ENCODE peak calls at places on chromosomes 4 and X, in ten cellular contexts. Q is AG09309, R is BE2C, W is choroid plexus epithelial cell, X is DND-41, D is PC-3, U is thoracic aorta, B is cardiac fibroblast, T is tibial artery, M is cardiac muscle cell. L is an unnamed sample.

GRCh38 chr4:122746485-122746965 is 14.0 kb downstream of the BBS12 start:
- DNase-seq in R (no peak), M (no peak), B (peak; percentile 60), T (no peak), D (no peak), U (no peak), W (peak; percentile 38), X (no peak), Q (no peak), L (peak; percentile 28)

GRCh38 chrX:12610079-12610478 is 181.1 kb upstream of the PRPS2 start:
- DNase-seq in B (peak; percentile 79), W (no peak), D (peak; percentile 78), Q (peak; percentile 25), T (no peak), M (no peak), X (no peak), U (no peak), R (no peak), L (peak; percentile 58)

GRCh38 chr4:96149911-96150310 is 310.0 kb downstream of the PDHA2 start:
- DNase-seq in D (no peak), B (peak; percentile 54), Q (no peak), U (no peak), R (no peak), M (no peak), W (no peak), X (no peak), T (no peak), L (peak; percentile 33)

GRCh38 chr4:83128235-83128929 is 13.9 kb upstream of the PLAC8 start:
- DNase-seq in D (peak; percentile 76), U (no peak), W (peak; percentile 96), T (no peak), X (no peak), M (no peak), Q (peak; percentile 85), R (no peak), B (peak; percentile 92), L (peak; percentile 89)

GRCh38 chr4:152224223-152224622 is 311.7 kb downstream of the FBXW7 start:
- DNase-seq in B (no peak), T (no peak), M (no peak), R (no peak), Q (no peak), D (no peak), U (no peak), W (no peak), X (no peak), L (no peak)

GRCh38 chr4:175646802-175647201 is 165.3 kb downstream of the GPM6A start:
- DNase-seq in W (peak; percentile 4), Q (no peak), B (no peak), X (no peak), U (no peak), D (no peak), T (no peak), R (no peak), M (no peak), L (no peak)

GRCh38 chr4:139609647-139610046 is 53.6 kb upstream of the SETD7 start:
- DNase-seq in W (no peak), X (no peak), Q (no peak), R (no peak), B (peak; percentile 85), U (no peak), M (no peak), D (peak; percentile 42), T (no peak), L (peak; percentile 57)

GRCh38 chrX:148417934-148418333 is 82.5 kb upstream of the AFF2 start:
- DNase-seq in D (no peak), W (no peak), U (no peak), M (no peak), B (peak; percentile 11), R (no peak), T (no peak), Q (no peak), X (no peak), L (no peak)

GRCh38 chrX:112677167-112677566 is 2.6 kb downstream of the LHFPL1 start:
- DNase-seq in D (no peak), U (no peak), M (no peak), X (no peak), W (no peak), Q (no peak), B (peak; percentile 29), R (no peak), T (no peak), L (peak; percentile 78)

GRCh38 chr4:176063718-176064117 is 1.9 kb upstream of the WDR17 start:
- DNase-seq in T (no peak), W (no peak), D (no peak), M (no peak), X (no peak), Q (no peak), R (no peak), B (no peak), U (no peak), L (no peak)

GRCh38 chr4:128501239-128501638 is 213.6 kb upstream of the PGRMC2 start:
- DNase-seq in B (no peak), Q (no peak), U (no peak), R (no peak), W (no peak), D (peak; percentile 44), X (no peak), T (no peak), M (no peak), L (no peak)

GRCh38 chrX:25014366-25014838 is 1.4 kb downstream of the ARX start:
- DNase-seq in M (no peak), Q (no peak), T (no peak), B (no peak), W (no peak), X (no peak), U (no peak), R (no peak), D (no peak), L (no peak)

GRCh38 chr4:69546121-69546520 is 50.4 kb upstream of the UGT2B4 start:
- DNase-seq in U (no peak), Q (no peak), M (no peak), X (no peak), B (no peak), R (no peak), T (no peak), W (no peak), D (peak; percentile 9), L (peak; percentile 2)

GRCh38 chr4:155433636-155434360 is 57.0 kb upstream of the MAP9 start:
- DNase-seq in T (no peak), R (no peak), D (peak; percentile 87), W (peak; percentile 10), X (no peak), U (no peak), Q (no peak), M (no peak), B (peak; percentile 75), L (peak; percentile 21)

GRCh38 chr4:87235020-87235671 is 14.7 kb upstream of the KLHL8 start:
- DNase-seq in M (no peak), R (no peak), Q (no peak), X (no peak), W (no peak), U (no peak), T (no peak), B (peak; percentile 64), D (peak; percentile 41), L (no peak)
- H3K4me3 ChIP-seq in M (peak overlapping the region; percentile 28), R (peak overlapping the region; percentile 60), Q (peak overlapping the region; percentile 44), X (peak overlapping the region; percentile 34), W (no peak overlapping the region), U (peak overlapping the region; percentile 67), T (peak overlapping the region; percentile 52), B (peak overlapping the region; percentile 45), D (peak overlapping the region; percentile 73), L (no peak overlapping the region)

DNA sequence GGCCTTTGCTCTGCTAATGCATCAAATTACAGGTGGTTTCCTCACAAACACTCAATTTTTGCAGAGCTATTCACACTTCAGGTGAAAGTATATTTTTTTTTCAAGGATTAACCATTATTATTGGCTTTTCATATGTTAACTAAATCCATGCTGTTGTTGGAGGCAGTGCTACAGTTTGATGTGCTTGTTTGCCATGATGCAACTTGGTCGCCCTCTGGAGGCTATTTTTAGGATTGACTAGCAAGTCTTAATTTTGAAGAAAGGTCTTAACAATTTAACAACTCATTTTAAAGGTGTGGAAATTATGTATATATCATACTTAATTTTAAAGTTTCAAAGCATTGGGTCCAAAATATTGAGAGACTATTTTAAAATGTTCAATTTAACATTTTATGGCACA is 168.8 kb upstream of the FAM47A start:
- DNase-seq in Q (peak; percentile 3), M (peak; percentile 74), X (peak; percentile 16), B (peak; percentile 71), T (no peak), U (no peak), D (peak; percentile 52), W (peak; percentile 72), R (peak; percentile 32), L (peak; percentile 65)
- TF ChIP-seq CTCF in Q (peak; percentile 45), M (peak; percentile 41), X (peak; percentile 60), B (peak; percentile 40), T (peak; percentile 51), U (peak; percentile 44), D (peak; percentile 67), W (peak; percentile 63), R (peak; percentile 52), L (peak; percentile 43)

GRCh38 chr4:15006416-15007024 is 4.2 kb downstream of the CPEB2 start:
- DNase-seq in D (peak; percentile 14), B (peak; percentile 33), M (no peak), Q (no peak), U (no peak), T (no peak), X (no peak), W (peak; percentile 55), R (no peak), L (no peak)
- H3K4me3 ChIP-seq in D (peak overlapping the region; percentile 75), B (peak overlapping the region; percentile 69), M (peak overlapping the region; percentile 87), Q (peak overlapping the region; percentile 86), U (peak overlapping the region; percentile 99), T (peak overlapping the region; percentile 93), X (no peak overlapping the region), W (peak overlapping the region; percentile 85), R (peak overlapping the region; percentile 97), L (peak overlapping the region; percentile 75)

GRCh38 chrX:23901805-23902204 is 5.9 kb downstream of the APOO start:
- DNase-seq in T (peak; percentile 48), Q (no peak), M (peak; percentile 87), W (peak; percentile 89), B (peak; percentile 91), D (peak; percentile 70), R (peak; percentile 47), X (peak; percentile 20), U (peak; percentile 19), L (peak; percentile 90)
- TF ChIP-seq CTCF in T (peak; percentile 40), Q (peak; percentile 60), M (peak; percentile 64), W (peak; percentile 69), B (peak; percentile 53), D (peak; percentile 67), R (peak; percentile 60), X (peak; percentile 44), U (no peak), L (peak; percentile 57)